ENCODE peak calls at places on chromosomes 12 and 14, in eight cellular contexts. L is spleen, T is lower leg skin, X is uterus, Q is prostate gland, Y is tibial nerve, G is A549, R is body of pancreas. P is an unnamed sample.

GRCh38 chr12:98595152-98595988 is 1.9 kb downstream of the SLC25A3 start:
- DNase-seq in L (no peak), T (no peak), X (no peak), Q (no peak), Y (no peak), G (peak), R (no peak), P (peak)

GRCh38 chr14:65991124-65991523 is 495.0 kb upstream of the CCDC196 start:
- DNase-seq in L (no peak), T (no peak), X (no peak), Q (no peak), Y (no peak), G (no peak), R (no peak), P (no peak)

GRCh38 chr14:79630561-79630960 is 580.7 kb downstream of the DIO2 start:
- DNase-seq in L (no peak), T (no peak), X (no peak), Q (no peak), Y (no peak), G (no peak), R (no peak), P (no peak)

GRCh38 chr12:2335517-2335916 is 282.7 kb downstream of the CACNA1C start:
- DNase-seq in L (no peak), T (no peak), X (no peak), Q (no peak), Y (no peak), G (no peak), R (no peak), P (no peak)

GRCh38 chr12:55727643-55728184 is 1.1 kb downstream of the CD63 start:
- DNase-seq in L (peak), T (peak), X (peak), Q (peak), Y (no peak), G (peak), R (peak), P (peak)

GRCh38 chr12:39574378-39574777 is 45.2 kb downstream of the ABCD2 start:
- DNase-seq in L (no peak), T (no peak), X (no peak), Q (no peak), Y (no peak), G (no peak), R (no peak), P (no peak)

GRCh38 chr12:28189774-28190320 is 409 bp upstream of the CCDC91 start:
- DNase-seq in L (no peak), T (no peak), X (no peak), Q (no peak), Y (no peak), G (peak), R (no peak), P (no peak)

GRCh38 chr14:70622111-70622712 is 19.5 kb upstream of the TTC9 start:
- DNase-seq in L (no peak), T (no peak), X (no peak), Q (peak), Y (no peak), G (peak), R (peak), P (no peak)

GRCh38 chr14:84482256-84483071 is 1047.5 kb upstream of the FLRT2 start:
- DNase-seq in L (no peak), T (no peak), X (no peak), Q (no peak), Y (no peak), G (no peak), R (no peak), P (no peak)

GRCh38 chr12:2240984-2241383 is 188.2 kb downstream of the CACNA1C start:
- DNase-seq in L (no peak), T (no peak), X (no peak), Q (no peak), Y (no peak), G (no peak), R (no peak), P (no peak)

GRCh38 chr12:15601210-15601800 is 187.9 kb downstream of the EPS8 start:
- DNase-seq in L (no peak), T (no peak), X (no peak), Q (no peak), Y (no peak), G (peak), R (no peak), P (no peak)

GRCh38 chr12:122980192-122981035 is at the start of gene ARL6IP4:
- DNase-seq in L (peak), T (peak), X (no peak), Q (peak), Y (peak), G (peak), R (peak), P (peak)
- TF ChIP-seq POLR2A in L (no peak), T (peak), X (peak), Q (peak), Y (peak), G (peak), R (peak), P (peak)

GRCh38 chr14:28762290-28762948 is 4.2 kb upstream of the FOXG1 start:
- DNase-seq in L (no peak), T (no peak), X (no peak), Q (no peak), Y (no peak), G (no peak), R (no peak), P (no peak)

GRCh38 chr14:28761438-28762289 is 4.9 kb upstream of the FOXG1 start:
- DNase-seq in L (no peak), T (no peak), X (no peak), Q (no peak), Y (no peak), G (no peak), R (no peak), P (no peak)

GRCh38 chr14:28765169-28765906 is 1.2 kb upstream of the FOXG1 start:
- DNase-seq in L (no peak), T (no peak), X (no peak), Q (no peak), Y (no peak), G (no peak), R (no peak), P (no peak)

GRCh38 chr14:28763914-28764848 is 2.4 kb upstream of the FOXG1 start:
- DNase-seq in L (no peak), T (no peak), X (no peak), Q (no peak), Y (no peak), G (no peak), R (no peak), P (no peak)

GRCh38 chr14:28762949-28763313 is 3.7 kb upstream of the FOXG1 start:
- DNase-seq in L (no peak), T (no peak), X (no peak), Q (no peak), Y (no peak), G (no peak), R (no peak), P (no peak)
- TF ChIP-seq POLR2A in L (no peak), T (no peak), X (no peak), Q (no peak), Y (no peak), G (no peak), R (no peak), P (no peak)

DNA sequence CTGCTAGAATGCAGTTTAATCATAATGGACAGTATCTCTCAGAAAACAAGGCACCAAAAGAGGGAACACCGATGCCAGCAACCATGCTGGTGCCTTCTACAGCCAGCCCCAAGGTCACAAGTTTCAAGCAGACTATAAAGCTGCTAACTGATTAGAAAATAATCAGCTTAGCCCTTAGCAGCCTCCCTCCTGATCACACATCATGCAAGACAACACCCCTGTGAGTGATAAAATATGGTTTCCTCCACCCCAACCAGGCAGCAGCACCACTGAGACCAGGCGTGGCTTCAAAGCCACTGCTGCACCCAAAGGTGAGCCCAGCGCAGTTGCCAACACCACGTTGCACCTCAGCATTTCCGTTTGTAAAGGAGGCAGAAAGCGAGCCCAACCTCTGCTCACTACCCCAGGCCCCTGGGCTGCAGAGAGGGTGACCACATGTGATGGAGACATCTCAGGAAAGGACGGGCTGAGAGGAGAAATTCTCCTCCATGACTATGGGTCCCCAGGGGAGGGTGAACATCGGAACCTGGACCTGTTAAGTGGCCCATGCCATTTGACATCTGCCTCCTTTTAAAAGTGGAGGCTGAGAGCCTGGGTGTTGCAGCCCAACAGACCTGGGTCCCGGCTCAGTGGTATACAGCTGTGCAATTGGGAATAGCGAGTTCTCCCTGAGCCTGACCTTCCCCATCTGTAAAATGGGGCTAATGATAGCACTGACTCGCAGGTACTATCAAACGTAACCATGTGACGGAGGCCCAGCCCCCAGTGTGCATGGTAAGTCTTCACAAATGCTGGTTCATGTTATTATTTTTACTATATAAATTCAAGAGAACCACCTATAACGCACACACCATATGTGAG is 11.5 kb downstream of the ZFP36L1 start:
- DNase-seq in L (peak), T (peak), X (peak), Q (no peak), Y (no peak), G (no peak), R (peak), P (peak)
- TF ChIP-seq POLR2A in L (no peak), T (no peak), X (no peak), Q (no peak), Y (no peak), G (no peak), R (peak), P (peak)

GRCh38 chr12:76340680-76341435 is 7.4 kb downstream of the BBS10 start:
- DNase-seq in L (no peak), T (no peak), X (no peak), Q (no peak), Y (no peak), G (no peak), R (no peak), P (no peak)
- TF ChIP-seq POLR2A in L (no peak), T (no peak), X (no peak), Q (no peak), Y (no peak), G (no peak), R (no peak), P (no peak)